ENCODE peak calls at places on chromosome 17, in eight cellular contexts. O is T-helper 1 cell; A is A549; U is Daoy; W is stomach; X is hypothalamus; R is stimulated activated CD8-positive, alpha-beta memory T cell treated with anti-CD3 and anti-CD28 coated beads, Interleukin-4, amount 100 ng/mL, for 24 hours; L is spleen. N is an unnamed sample.

GRCh38 chr17:31416503-31416923 is 25.0 kb downstream of the RAB11FIP4 start:
- DNase-seq in O (no peak), A (no peak), U (no peak), W (no peak), X (peak; percentile 82), R (no peak), L (peak; percentile 38), N (no peak)

GRCh38 chr17:73089918-73090317 is 2.6 kb downstream of the SLC39A11 start:
- DNase-seq in O (no peak), A (no peak), U (no peak), W (peak; percentile 50), X (peak; percentile 66), R (no peak), L (no peak), N (no peak)

GRCh38 chr17:59803377-59803757 is 89.4 kb downstream of the TUBD1 start:
- DNase-seq in O (no peak), A (no peak), U (no peak), W (no peak), X (no peak), R (no peak), L (no peak), N (no peak)

GRCh38 chr17:71412803-71413202 is 708.0 kb upstream of the SOX9 start:
- DNase-seq in O (no peak), A (peak; percentile 79), U (peak; percentile 90), W (no peak), X (no peak), R (no peak), L (no peak), N (peak; percentile 97)

GRCh38 chr17:49819118-49819517 is 28.8 kb downstream of the TAC4 start:
- DNase-seq in O (no peak), A (no peak), U (no peak), W (no peak), X (no peak), R (no peak), L (no peak), N (no peak)

GRCh38 chr17:14061666-14062560 is 7.4 kb upstream of the COX10 start:
- DNase-seq in O (no peak), A (no peak), U (peak; percentile 91), W (no peak), X (no peak), R (no peak), L (no peak), N (peak; percentile 60)

GRCh38 chr17:5410594-5411272 is 8.7 kb downstream of the NUP88 start:
- DNase-seq in O (no peak), A (no peak), U (no peak), W (no peak), X (no peak), R (no peak), L (no peak), N (no peak)

GRCh38 chr17:21282231-21282630 is 2.3 kb upstream of the MAP2K3 start:
- DNase-seq in O (no peak), A (peak; percentile 93), U (peak; percentile 95), W (no peak), X (no peak), R (no peak), L (no peak), N (peak; percentile 86)

GRCh38 chr17:6599364-6599763 is 41.1 kb downstream of the KIAA0753 start:
- DNase-seq in O (no peak), A (no peak), U (no peak), W (no peak), X (no peak), R (no peak), L (no peak), N (no peak)

GRCh38 chr17:67959510-67959909 is 36.8 kb downstream of the C17orf58 start:
- DNase-seq in O (no peak), A (no peak), U (no peak), W (no peak), X (no peak), R (no peak), L (peak; percentile 29), N (no peak)

GRCh38 chr17:66417300-66417719 is 114.9 kb downstream of the PRKCA start:
- DNase-seq in O (no peak), A (no peak), U (no peak), W (no peak), X (no peak), R (no peak), L (no peak), N (no peak)

GRCh38 chr17:43722269-43722619 is 36.3 kb downstream of the SOST start:
- DNase-seq in O (no peak), A (no peak), U (no peak), W (no peak), X (no peak), R (no peak), L (no peak), N (no peak)

N was measured in non-pigmented ciliary epithelial cell.